ENCODE peak calls at places on chromosomes 5 and 9, in five cellular contexts. I is IMR-90; R is sigmoid colon; V is tibial nerve; Z is CD4-positive, CD25-positive, alpha-beta regulatory T cell. O is an unnamed sample.

GRCh38 chr9:101791938-101792337 is 53.5 kb upstream of the GRIN3A start:
- DNase-seq in I (no peak), R (no peak), V (no peak), Z (peak), O (no peak)

GRCh38 chr5:62354028-62354874 is 48.2 kb downstream of the KIF2A start:
- DNase-seq in I (peak), R (no peak), V (no peak), Z (peak), O (no peak)

GRCh38 chr9:132977626-132978450 is 656 bp upstream of the GFI1B start:
- DNase-seq in I (peak), R (no peak), V (no peak), Z (peak), O (peak)

GRCh38 chr9:93575706-93576295 is 583 bp upstream of the PHF2 start:
- DNase-seq in I (peak), R (no peak), V (no peak), Z (peak), O (peak)

GRCh38 chr9:126956929-126957686 is 42.5 kb downstream of the RALGPS1 start:
- DNase-seq in I (peak), R (no peak), V (no peak), Z (no peak), O (no peak)

GRCh38 chr5:66849803-66850202 is 253.6 kb downstream of the MAST4 start:
- DNase-seq in I (peak), R (no peak), V (no peak), Z (no peak), O (no peak)

GRCh38 chr5:76083555-76084495 is 642 bp downstream of the SV2C start:
- DNase-seq in I (no peak), R (no peak), V (no peak), Z (peak), O (peak)

GRCh38 chr5:135029468-135030122 is 4.4 kb downstream of the PITX1 start:
- DNase-seq in I (no peak), R (no peak), V (no peak), Z (no peak), O (no peak)

GRCh38 chr9:114278881-114279570 is 43.9 kb upstream of the ORM1 start:
- DNase-seq in I (peak), R (peak), V (no peak), Z (no peak), O (peak)

GRCh38 chr5:168712280-168712924 is 133.2 kb upstream of the PANK3 start:
- DNase-seq in I (peak), R (no peak), V (no peak), Z (no peak), O (no peak)

GRCh38 chr5:168708301-168708695 is 129.1 kb upstream of the PANK3 start:
- DNase-seq in I (no peak), R (no peak), V (no peak), Z (no peak), O (no peak)

GRCh38 chr5:168714046-168714445 is 134.9 kb upstream of the PANK3 start:
- DNase-seq in I (peak), R (no peak), V (no peak), Z (no peak), O (no peak)

GRCh38 chr5:168710706-168711105 is 131.5 kb upstream of the PANK3 start:
- DNase-seq in I (no peak), R (no peak), V (no peak), Z (no peak), O (no peak)

DNA sequence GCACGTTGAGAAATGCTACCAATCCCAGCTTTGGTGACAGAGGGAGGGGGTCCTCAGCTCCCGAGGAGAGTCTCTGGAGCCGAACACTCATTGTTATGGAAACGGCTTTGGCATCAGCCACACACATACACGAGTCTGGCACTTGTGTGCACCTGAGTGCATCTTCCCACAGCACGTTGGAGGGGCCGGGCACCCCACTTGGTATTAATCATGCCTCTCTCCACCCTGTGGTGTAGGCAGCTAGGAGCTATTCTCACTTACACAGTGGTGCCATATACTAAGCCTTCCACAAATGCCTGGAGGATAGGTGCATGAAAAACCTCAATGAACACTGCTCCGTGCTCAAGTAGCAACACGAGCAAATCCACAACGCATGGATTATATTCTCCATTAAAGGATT is 133.9 kb upstream of the PANK3 start:
- DNase-seq in I (no peak), R (no peak), V (no peak), Z (no peak), O (no peak)
- H3K27ac ChIP-seq in I (no peak), R (no peak), V (no peak), Z (no peak), O (no peak)

DNA sequence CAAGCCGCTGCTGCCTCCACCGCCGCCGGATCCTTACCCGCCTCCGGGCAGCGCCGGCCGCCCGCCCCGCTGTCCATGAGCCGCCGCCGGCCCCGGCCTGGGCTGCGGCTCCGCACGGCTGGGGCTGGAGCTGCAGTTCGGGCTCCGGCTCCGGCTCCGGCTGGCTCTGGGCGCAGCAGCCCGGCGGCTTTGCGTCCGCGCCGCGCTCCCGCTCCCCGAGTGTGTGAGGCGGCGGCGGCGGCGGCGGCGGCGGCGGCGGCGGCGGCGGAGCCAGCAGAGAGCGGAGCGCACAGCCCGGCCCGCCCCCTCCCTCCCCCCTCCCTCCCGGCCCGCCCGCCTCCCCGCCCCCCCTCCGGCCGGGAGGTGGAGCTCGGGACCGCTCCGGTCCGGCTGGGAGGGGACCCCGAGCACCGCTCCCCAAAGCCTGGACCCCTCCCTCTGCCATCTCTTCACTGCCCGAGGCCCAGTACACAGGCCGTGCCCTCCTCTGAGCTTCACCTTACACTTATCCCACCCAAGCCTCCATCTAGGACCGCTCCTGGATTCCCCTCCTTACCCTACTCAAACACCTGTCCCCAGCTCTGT is at the start of gene PCDH1:
- DNase-seq in I (peak), R (no peak), V (no peak), Z (peak), O (peak)
- H3K27ac ChIP-seq in I (no peak), R (peak), V (peak), Z (no peak), O (no peak)

DNA sequence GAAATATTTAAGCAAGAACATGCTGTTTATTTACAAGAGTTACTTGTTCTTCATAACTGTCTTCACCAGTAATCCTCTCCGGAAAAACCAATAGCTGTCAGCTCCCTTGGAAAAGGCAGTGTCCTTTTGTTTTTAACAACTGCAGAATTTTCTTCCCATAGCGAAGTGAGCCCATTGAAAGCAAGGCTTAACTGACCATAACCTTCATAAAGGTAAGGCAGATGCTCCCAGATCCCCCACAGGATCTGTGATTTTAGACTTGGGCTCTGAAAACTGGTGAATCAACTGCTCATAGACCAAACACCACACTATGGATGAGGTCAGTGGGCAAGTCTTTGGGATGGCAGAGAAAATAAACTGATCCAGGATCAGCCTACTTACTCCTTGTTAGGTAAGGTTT is 155.0 kb downstream of the GLIS3 start:
- DNase-seq in I (no peak), R (no peak), V (no peak), Z (no peak), O (no peak)
- H3K27ac ChIP-seq in I (peak), R (no peak), V (peak), Z (no peak), O (no peak)

DNA sequence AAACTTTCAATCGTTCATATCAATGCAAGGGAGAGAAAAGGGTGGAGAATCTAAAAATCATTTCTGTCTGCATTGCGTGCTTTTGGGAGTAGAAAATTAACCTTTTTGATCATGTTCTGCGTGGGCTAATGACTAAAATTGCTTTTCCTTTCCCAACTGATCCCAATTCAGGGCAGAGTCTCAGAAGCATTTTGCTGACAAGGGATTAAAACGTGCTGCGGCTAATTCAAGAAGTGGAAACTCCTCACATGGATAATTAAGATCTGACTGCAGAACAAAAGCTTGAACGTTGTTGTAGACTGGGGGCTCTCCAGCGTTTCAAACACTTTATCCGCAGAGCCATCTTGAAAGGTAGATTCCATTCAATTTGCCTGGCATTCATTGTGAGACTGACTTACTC is 485.3 kb upstream of the DMAC1 start:
- DNase-seq in I (no peak), R (no peak), V (no peak), Z (no peak), O (no peak)
- H3K27ac ChIP-seq in I (no peak), R (no peak), V (no peak), Z (no peak), O (no peak)

DNA sequence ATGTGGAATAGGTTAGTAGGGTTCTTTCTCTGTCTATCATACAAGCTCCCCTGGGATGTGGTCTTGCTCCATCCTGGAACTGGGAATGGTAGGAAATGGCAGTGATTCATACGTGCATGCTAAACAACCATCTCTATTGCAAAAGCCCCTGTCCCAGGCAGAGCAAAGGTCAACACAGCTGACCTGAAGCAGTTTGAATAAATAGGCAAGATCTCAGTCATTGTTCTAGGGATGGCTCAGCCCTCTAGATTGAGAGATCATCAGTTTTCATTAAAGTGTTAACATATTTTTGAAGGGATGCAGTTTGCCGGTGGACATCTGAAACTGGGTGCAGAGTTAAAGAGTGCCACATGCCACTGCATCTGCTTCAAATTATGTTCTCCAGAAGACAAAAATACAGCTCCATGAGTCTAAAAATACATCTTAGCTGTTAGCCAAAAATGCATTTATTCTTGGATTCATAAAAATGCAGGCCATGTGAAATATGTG is 224.1 kb downstream of the ESM1 start:
- DNase-seq in I (peak), R (peak), V (peak), Z (no peak), O (no peak)
- H3K27ac ChIP-seq in I (peak), R (no peak), V (no peak), Z (no peak), O (no peak)

DNA sequence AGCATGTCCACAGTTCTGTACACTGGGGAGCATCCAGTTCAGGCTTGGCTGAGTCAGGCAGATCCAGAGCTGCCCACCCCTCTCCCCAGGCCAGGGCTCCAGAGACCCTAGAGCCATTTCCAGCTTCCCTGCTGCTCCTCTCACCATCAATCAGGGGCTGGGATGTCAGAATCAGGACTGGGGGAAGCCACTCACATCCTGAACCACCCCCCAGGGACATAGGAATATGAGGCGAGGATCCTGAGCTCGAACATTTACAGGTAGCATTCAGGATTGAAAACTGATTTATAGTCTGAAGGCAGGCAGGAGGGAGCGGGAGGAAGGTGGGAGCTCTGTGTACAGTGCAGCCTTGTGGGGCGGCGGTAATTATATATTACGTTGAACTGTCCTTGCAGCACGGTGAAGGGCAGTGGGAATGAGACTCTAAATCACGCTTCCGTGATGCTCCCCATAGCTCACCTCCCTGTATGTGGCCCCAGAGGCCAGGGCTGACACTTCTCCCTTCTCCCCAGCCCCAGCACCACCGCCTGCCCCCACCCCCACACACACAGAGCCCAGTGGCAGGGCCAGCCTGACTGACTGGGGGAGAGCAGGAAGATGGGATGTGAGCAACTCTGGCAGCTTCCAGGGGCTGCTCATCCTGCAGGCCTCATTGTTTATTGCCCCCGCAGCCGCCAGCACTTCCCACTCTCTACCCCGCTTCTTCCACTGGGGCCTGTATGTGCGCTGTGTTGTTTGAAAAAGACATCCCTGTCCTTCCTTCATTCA is 76.0 kb upstream of the HSPA9 start:
- DNase-seq in I (no peak), R (no peak), V (no peak), Z (no peak), O (no peak)
- H3K27ac ChIP-seq in I (no peak), R (no peak), V (no peak), Z (no peak), O (no peak)

GRCh38 chr9:131067625-131068024 is 28.7 kb upstream of the AIF1L start:
- DNase-seq in I (no peak), R (no peak), V (no peak), Z (no peak), O (no peak)
- H3K27ac ChIP-seq in I (no peak), R (no peak), V (no peak), Z (no peak), O (no peak)

DNA sequence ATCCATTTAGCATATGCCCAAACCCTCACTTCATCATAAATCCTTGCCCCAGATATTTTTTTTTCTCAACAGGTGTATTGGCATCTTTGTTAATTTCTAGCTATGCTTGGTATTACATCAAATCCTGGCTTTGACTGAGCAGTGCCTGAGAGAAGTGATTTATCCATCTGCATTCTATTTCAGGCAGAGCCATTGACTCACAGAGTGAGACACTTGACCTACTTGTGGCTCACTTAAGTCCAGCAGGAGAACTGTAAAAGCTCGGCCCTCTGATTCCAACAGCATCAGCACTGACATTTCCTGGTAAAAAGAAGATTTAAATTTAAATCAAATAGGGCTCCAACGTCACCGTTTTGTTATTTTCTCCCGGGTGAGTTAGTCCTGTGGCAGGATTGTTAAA is 93.4 kb downstream of the PLK2 start:
- DNase-seq in I (peak), R (no peak), V (no peak), Z (no peak), O (no peak)
- H3K27ac ChIP-seq in I (no peak), R (no peak), V (no peak), Z (no peak), O (no peak)